ENCODE peak calls at places on chromosomes 2 and 18, in five cellular contexts. S, H, T, Y and C are unnamed samples.

GRCh38 chr2:105431367-105432088 is 32.7 kb upstream of the FHL2 start:
- DNase-seq in S (no peak), H (peak; percentile 71), T (no peak), Y (no peak), C (no peak)

GRCh38 chr2:135002836-135003235 is 44.4 kb downstream of the MAP3K19 start:
- DNase-seq in S (no peak), H (no peak), T (no peak), Y (no peak), C (no peak)

GRCh38 chr2:127029652-127030051 is 77.3 kb downstream of the BIN1 start:
- DNase-seq in S (no peak), H (no peak), T (no peak), Y (no peak), C (no peak)

GRCh38 chr18:45590060-45590537 is 25.2 kb upstream of the SLC14A2 start:
- DNase-seq in S (no peak), H (peak; percentile 19), T (peak; percentile 45), Y (no peak), C (no peak)

GRCh38 chr18:73690222-73690621 is 457.4 kb downstream of the FBXO15 start:
- DNase-seq in S (no peak), H (no peak), T (no peak), Y (no peak), C (no peak)

GRCh38 chr18:41938445-41938844 is 16.6 kb upstream of the PIK3C3 start:
- DNase-seq in S (no peak), H (no peak), T (no peak), Y (peak; percentile 50), C (peak; percentile 67)

GRCh38 chr2:66683599-66683998 is 248.7 kb downstream of the MEIS1 start:
- DNase-seq in S (no peak), H (no peak), T (peak; percentile 50), Y (no peak), C (no peak)

GRCh38 chr2:241951920-241952319 is 82.4 kb downstream of the RTP5 start:
- DNase-seq in S (no peak), H (no peak), T (no peak), Y (no peak), C (no peak)

GRCh38 chr2:182366625-182367024 is 60.2 kb downstream of the PDE1A start:
- DNase-seq in S (no peak), H (peak; percentile 53), T (no peak), Y (no peak), C (no peak)

GRCh38 chr2:42863751-42864150 is 71.4 kb upstream of the HAAO start:
- DNase-seq in S (no peak), H (no peak), T (no peak), Y (no peak), C (no peak)